ENCODE peak calls at places on chromosomes 13 and 19, in six cellular contexts. S is mesenchymal stem cell, Q is H9, M is IMR-90, O is neuronal stem cell, P is trophoblast cell. X is an unnamed sample.

GRCh38 chr13:95222733-95223018 is 78.6 kb downstream of the ABCC4 start:
- DNase-seq in Q (no peak), P (no peak), M (no peak), O (no peak), S (no peak), X (no peak)

GRCh38 chr13:109836629-109837607 is 50.5 kb upstream of the IRS2 start:
- DNase-seq in S (no peak), O (no peak), Q (no peak), P (no peak), M (no peak), X (no peak)

GRCh38 chr13:67369895-67370660 is 139.9 kb upstream of the PCDH9 start:
- DNase-seq in S (peak), M (peak), Q (no peak), P (no peak), O (no peak), X (no peak)

GRCh38 chr19:20558011-20558410 is 7.6 kb downstream of the ZNF737 start:
- DNase-seq in Q (peak), M (no peak), O (no peak), S (no peak), P (peak), X (no peak)

GRCh38 chr19:27794444-27795042 is 1418.4 kb downstream of the UQCRFS1 start:
- DNase-seq in O (peak), Q (peak), M (peak), P (no peak), S (peak), X (no peak)

GRCh38 chr19:14471436-14472187 is 3.5 kb downstream of the PTGER1 start:
- DNase-seq in O (no peak), P (no peak), S (no peak), M (no peak), Q (no peak), X (no peak)

GRCh38 chr19:3036119-3036794 is 7.2 kb upstream of the TLE2 start:
- DNase-seq in P (peak), O (peak), S (peak), M (peak), Q (peak), X (peak)

GRCh38 chr13:51524312-51524711 is 60.0 kb upstream of the WDFY2 start:
- DNase-seq in P (peak), S (peak), O (no peak), M (peak), Q (no peak), X (no peak)

GRCh38 chr19:4988770-4989251 is 19.9 kb downstream of the KDM4B start:
- DNase-seq in M (peak), O (peak), S (peak), Q (no peak), P (peak), X (no peak)

GRCh38 chr13:111510502-111511218 is 190.2 kb downstream of the TEX29 start:
- DNase-seq in M (no peak), Q (no peak), P (no peak), S (no peak), O (no peak), X (no peak)

GRCh38 chr13:75829874-75830273 is 193.7 kb downstream of the LMO7 start:
- DNase-seq in Q (no peak), O (no peak), S (no peak), M (peak), P (no peak), X (no peak)
- H3K14ac ChIP-seq in Q (no peak), O (no peak), S (no peak), M (no peak), P (no peak), X (no peak)

GRCh38 chr19:1651548-1652394 is 644 bp downstream of the TCF3 start:
- DNase-seq in Q (no peak), P (peak), M (peak), O (peak), S (peak), X (no peak)
- H2AFZ ChIP-seq in Q (no peak), P (peak), M (peak), O (peak), S (no peak), X (no peak)

DNA sequence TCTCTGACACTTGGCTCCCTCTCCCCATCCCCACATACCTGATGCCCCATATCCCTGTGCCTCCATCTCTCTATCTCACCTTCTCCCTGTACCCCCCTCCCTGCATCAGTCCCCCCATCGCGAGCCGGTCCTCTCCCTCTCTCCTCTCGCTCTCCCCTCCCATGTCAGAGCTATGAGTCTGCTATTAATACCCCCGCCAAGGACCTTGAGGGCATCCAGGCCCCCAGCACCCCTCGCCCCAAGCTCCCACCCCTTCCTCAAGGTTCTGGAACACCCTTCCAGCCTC is 1.6 kb downstream of the GRIN2D start:
- DNase-seq in O (no peak), S (no peak), Q (no peak), M (no peak), P (no peak), X (no peak)
- H3K14ac ChIP-seq in O (no peak), S (no peak), Q (no peak), M (no peak), P (no peak), X (no peak)

GRCh38 chr19:47433121-47433520 is 13.8 kb upstream of the MEIS3 start:
- DNase-seq in S (no peak), Q (no peak), O (no peak), M (no peak), P (no peak), X (no peak)
- H2AFZ ChIP-seq in S (no peak), Q (no peak), O (no peak), M (no peak), P (no peak), X (no peak)

DNA sequence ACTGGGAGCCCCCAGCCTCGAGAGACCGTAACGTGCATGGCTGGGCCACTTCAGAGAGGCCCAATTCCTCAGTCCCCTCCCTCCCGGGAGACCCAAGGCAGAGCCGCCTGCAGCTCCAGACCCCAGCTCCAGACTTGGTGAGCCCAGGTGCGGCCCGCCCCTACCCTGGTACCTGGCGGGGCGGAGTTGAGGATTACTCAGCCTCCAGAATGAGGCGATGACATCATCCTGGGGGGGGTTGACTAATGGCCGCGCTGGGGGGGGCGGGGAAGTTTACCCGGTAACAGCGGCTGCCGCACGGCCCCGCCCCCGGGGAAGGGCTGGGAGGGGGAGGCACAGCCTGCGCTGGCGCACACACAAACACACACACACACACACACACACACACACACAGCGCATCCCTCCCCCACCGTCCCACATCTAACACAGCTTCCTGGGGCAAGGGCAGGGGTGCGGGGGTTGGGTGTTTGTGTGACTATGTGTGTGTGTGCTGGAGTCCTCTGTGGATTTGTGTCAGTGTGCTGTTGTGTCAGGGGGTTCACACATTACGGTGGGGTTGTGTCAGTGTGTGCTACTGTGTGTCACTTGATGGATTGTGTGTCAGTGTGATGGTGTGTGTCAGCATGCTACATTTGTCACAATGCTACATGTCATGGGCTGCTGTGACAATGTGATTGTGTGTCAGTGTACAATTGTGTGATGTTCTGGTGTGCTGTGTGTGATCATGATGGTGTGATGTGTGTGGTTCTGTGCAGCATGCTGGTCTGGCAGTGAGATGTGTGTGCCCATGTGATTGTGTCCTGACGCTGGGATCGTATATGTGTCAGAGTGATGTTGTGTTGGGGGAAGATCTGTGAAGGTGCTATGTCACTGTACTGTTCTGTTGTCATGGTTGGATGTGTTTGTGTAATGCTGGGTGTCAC is 10.3 kb upstream of the BBC3 start:
- DNase-seq in O (no peak), S (peak), M (peak), Q (peak), P (peak), X (peak)
- H3K14ac ChIP-seq in O (no peak), S (peak), M (peak), Q (peak), P (peak), X (peak)

X was measured in H1.